ENCODE peak calls at places on chromosome 2, in nine cellular contexts. Q is lung microvascular endothelial cell; J is stimulated activated CD4-positive, alpha-beta T cell treated with anti-CD3 and anti-CD28 coated beads, Interleukin-15, amount 100 ng/mL, for 1 hour; E is neuronal stem cell; X is hepatic stellate cell; U is SHP77 treated with DMSO at 0.1 percent for 48 hours; P is NCI-H1694 treated with DMSO at 0.1 percent for 48 hours; K is activated naive CD4-positive, alpha-beta T cell treated with anti-CD3 and anti-CD28 coated beads for 36 hours; R is Panc1. C is an unnamed sample.

GRCh38 chr2:233288663-233289062 is 19.0 kb upstream of the SAG start:
- DNase-seq in Q (peak), J (no peak), E (no peak), X (no peak), U (no peak), P (no peak), K (no peak), R (no peak), C (peak)

GRCh38 chr2:234137400-234138014 is 87.0 kb downstream of the SPP2 start:
- DNase-seq in Q (peak), J (no peak), E (no peak), X (no peak), U (no peak), P (no peak), K (no peak), R (no peak), C (peak)

GRCh38 chr2:204608261-204608660 is 63.0 kb downstream of the PARD3B start:
- DNase-seq in Q (no peak), J (no peak), E (no peak), X (peak), U (no peak), P (no peak), K (no peak), R (no peak), C (no peak)

GRCh38 chr2:1660656-1661650 is 83.4 kb downstream of the PXDN start:
- DNase-seq in Q (no peak), J (no peak), E (no peak), X (no peak), U (no peak), P (no peak), K (no peak), R (no peak), C (no peak)

GRCh38 chr2:34115076-34115475 is 516.0 kb upstream of the FAM98A start:
- DNase-seq in Q (no peak), J (no peak), E (no peak), X (no peak), U (no peak), P (no peak), K (no peak), R (no peak), C (no peak)

GRCh38 chr2:64655873-64656272 is 2.2 kb upstream of the SERTAD2 start:
- DNase-seq in Q (no peak), J (no peak), E (no peak), X (no peak), U (no peak), P (no peak), K (no peak), R (no peak), C (no peak)

GRCh38 chr2:217316743-217317142 is 456.9 kb upstream of the TNP1 start:
- DNase-seq in Q (peak), J (no peak), E (no peak), X (peak), U (no peak), P (no peak), K (no peak), R (no peak), C (peak)

GRCh38 chr2:47072018-47072691 is 83.0 kb downstream of the STPG4 start:
- DNase-seq in Q (peak), J (no peak), E (no peak), X (peak), U (no peak), P (no peak), K (no peak), R (no peak), C (no peak)

GRCh38 chr2:72204782-72205545 is 57.3 kb upstream of the CYP26B1 start:
- DNase-seq in Q (peak), J (no peak), E (no peak), X (no peak), U (no peak), P (no peak), K (no peak), R (no peak), C (no peak)

GRCh38 chr2:36705326-36706020 is 9.0 kb downstream of the VIT start:
- DNase-seq in Q (no peak), J (no peak), E (no peak), X (no peak), U (no peak), P (no peak), K (no peak), R (no peak), C (no peak)

GRCh38 chr2:164023896-164024295 is 288.1 kb upstream of the FIGN start:
- DNase-seq in Q (no peak), J (no peak), E (no peak), X (no peak), U (no peak), P (no peak), K (no peak), R (no peak), C (no peak)

GRCh38 chr2:54591551-54591950 is 131.9 kb upstream of the EML6 start:
- DNase-seq in Q (no peak), J (no peak), E (no peak), X (no peak), U (no peak), P (peak), K (no peak), R (no peak), C (no peak)

GRCh38 chr2:76270356-76270755 is 559.6 kb upstream of the GCFC2 start:
- DNase-seq in Q (no peak), J (no peak), E (no peak), X (no peak), U (no peak), P (no peak), K (no peak), R (no peak), C (no peak)

GRCh38 chr2:25324905-25325592 is 16.7 kb downstream of the DNMT3A start:
- DNase-seq in Q (no peak), J (no peak), E (no peak), X (peak), U (no peak), P (no peak), K (peak), R (no peak), C (no peak)

GRCh38 chr2:62774555-62775366 is 69.2 kb downstream of the EHBP1 start:
- DNase-seq in Q (peak), J (no peak), E (peak), X (no peak), U (peak), P (peak), K (no peak), R (peak), C (peak)